ENCODE peak calls at places on chromosome 18, in four cellular contexts. T is left lung, S is body of pancreas, B is AG04450. J is an unnamed sample. For H3K9me3, the result is how much of the 10 kb centered on the place peaks cover.

GRCh38 chr18:63262369-63263335 is 56.9 kb downstream of the BCL2 start:
- DNase-seq in T (no peak), S (no peak), B (no peak), J (peak)

GRCh38 chr18:7177131-7177744 is 53.7 kb upstream of the LRRC30 start:
- DNase-seq in S (peak), B (peak), T (no peak), J (no peak)

GRCh38 chr18:59800897-59801296 is 98.9 kb upstream of the PMAIP1 start:
- DNase-seq in B (no peak), S (no peak), T (no peak), J (no peak)

GRCh38 chr18:55998071-55998522 is 410.1 kb upstream of the TCF4 start:
- DNase-seq in T (no peak), S (peak), B (no peak), J (no peak)

GRCh38 chr18:8349608-8350323 is 259.5 kb upstream of the RAB12 start:
- DNase-seq in T (no peak), S (peak), B (no peak), J (no peak)

GRCh38 chr18:31610841-31611240 is 19.2 kb downstream of the TTR start:
- DNase-seq in B (no peak), S (peak), T (no peak), J (no peak)

GRCh38 chr18:22640281-22640842 is 222.6 kb upstream of the CTAGE1 start:
- DNase-seq in S (no peak), T (no peak), B (no peak), J (no peak)

GRCh38 chr18:52339891-52340371 is at the start of gene DCC:
- DNase-seq in B (peak), T (peak), S (peak), J (no peak)

GRCh38 chr18:48655460-48655859 is 116.6 kb downstream of the CTIF start:
- DNase-seq in T (no peak), S (no peak), B (no peak), J (no peak)
- H3K9me3 ChIP-seq in T (under half), S (under half), B (under half), J (under half)

GRCh38 chr18:48752478-48752877 is 198.3 kb downstream of the SMAD7 start:
- DNase-seq in T (no peak), S (no peak), B (no peak), J (no peak)

GRCh38 chr18:48750485-48751175 is 200.1 kb downstream of the SMAD7 start:
- DNase-seq in S (no peak), T (peak), B (no peak), J (peak)

GRCh38 chr18:48751727-48752468 is 198.9 kb downstream of the SMAD7 start:
- DNase-seq in T (no peak), B (no peak), S (no peak), J (no peak)

GRCh38 chr18:48752928-48753327 is 197.8 kb downstream of the SMAD7 start:
- DNase-seq in T (no peak), S (no peak), B (no peak), J (no peak)

DNA sequence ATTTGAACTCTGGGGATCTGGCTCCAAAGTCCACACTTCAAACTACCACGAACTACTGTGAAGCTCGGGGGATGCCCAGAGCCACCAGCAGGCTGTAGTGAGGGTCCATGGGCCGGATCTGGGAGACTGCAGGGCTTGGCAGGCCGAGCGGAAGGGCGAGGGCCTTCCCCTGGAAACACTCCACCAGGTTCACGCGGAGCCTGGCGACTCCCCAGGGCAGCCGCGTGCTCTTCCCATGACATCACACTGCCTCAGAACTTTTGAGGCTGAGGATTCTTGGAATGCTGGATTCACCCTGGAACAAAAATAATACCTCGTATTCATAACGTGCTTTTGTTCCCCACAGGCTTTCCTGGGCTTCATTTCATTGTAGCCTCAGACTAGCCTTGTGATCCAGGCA is 201.0 kb downstream of the SMAD7 start:
- DNase-seq in T (no peak), S (peak), B (no peak), J (peak)
- TF ChIP-seq CTCF in T (no peak), S (no peak), B (no peak), J (peak)

DNA sequence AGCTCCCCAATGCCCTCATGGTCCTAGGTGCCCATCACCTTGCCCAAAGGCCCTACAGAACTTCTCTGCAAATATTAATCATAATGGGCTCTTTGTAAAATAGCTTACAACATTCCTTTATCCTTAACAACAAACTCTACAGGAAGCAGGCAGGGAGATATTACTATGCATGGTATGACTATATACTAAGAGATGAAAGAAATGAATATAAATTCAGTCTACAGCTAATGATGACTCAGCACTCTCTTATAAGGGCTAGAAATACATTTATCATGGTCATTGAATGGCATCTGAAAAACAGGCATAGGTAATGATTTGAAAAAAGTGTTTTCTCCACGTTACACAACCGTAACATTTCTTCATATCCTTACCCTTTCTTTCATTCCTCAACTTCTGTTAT is 254.8 kb upstream of the DSEL start:
- DNase-seq in B (no peak), T (no peak), S (no peak), J (no peak)
- H3K9me3 ChIP-seq in B (under half), T (under half), S (under half), J (under half)

GRCh38 chr18:13464432-13465125 is 246.0 kb downstream of the LDLRAD4 start:
- DNase-seq in S (peak), B (no peak), T (peak), J (peak)
- TF ChIP-seq CTCF in S (no peak), B (no peak), T (no peak), J (no peak)

GRCh38 chr18:78892721-78893120 is 86.9 kb upstream of the SALL3 start:
- DNase-seq in T (no peak), B (no peak), S (no peak), J (no peak)

GRCh38 chr18:78889250-78889649 is 90.4 kb upstream of the SALL3 start:
- DNase-seq in S (no peak), T (no peak), B (no peak), J (no peak)

GRCh38 chr18:78892201-78892600 is 87.4 kb upstream of the SALL3 start:
- DNase-seq in B (no peak), S (no peak), T (no peak), J (no peak)

GRCh38 chr18:78891185-78891762 is 88.3 kb upstream of the SALL3 start:
- DNase-seq in B (no peak), T (no peak), S (no peak), J (no peak)

GRCh38 chr18:78890388-78890787 is 89.2 kb upstream of the SALL3 start:
- DNase-seq in B (no peak), S (no peak), T (no peak), J (no peak)
- H3K9me3 ChIP-seq in B (under half), S (under half), T (under half), J (under half)

GRCh38 chr18:79764131-79764530 is 33.6 kb upstream of the KCNG2 start:
- DNase-seq in S (no peak), B (no peak), T (no peak), J (no peak)
- TF ChIP-seq CTCF in S (no peak), B (no peak), T (no peak), J (no peak)

GRCh38 chr18:50661013-50661412 is 101.1 kb downstream of the MAPK4 start:
- DNase-seq in S (no peak), T (no peak), B (no peak), J (no peak)
- H3K9me3 ChIP-seq in S (under half), T (under half), B (under half), J (under half)

GRCh38 chr18:36812686-36813085 is 16.1 kb downstream of the TPGS2 start:
- DNase-seq in S (no peak), B (no peak), T (no peak), J (peak)

GRCh38 chr18:36811430-36811829 is 17.4 kb downstream of the TPGS2 start:
- DNase-seq in B (no peak), S (no peak), T (no peak), J (no peak)

GRCh38 chr18:36808681-36809080 is 20.1 kb downstream of the TPGS2 start:
- DNase-seq in T (no peak), B (no peak), S (no peak), J (no peak)

GRCh38 chr18:36811955-36812354 is 16.8 kb downstream of the TPGS2 start:
- DNase-seq in B (no peak), T (no peak), S (no peak), J (no peak)

GRCh38 chr18:36809590-36810381 is 19.0 kb downstream of the TPGS2 start:
- DNase-seq in S (peak), T (no peak), B (no peak), J (peak)
- TF ChIP-seq CTCF in S (peak), T (peak), B (peak), J (peak)

DNA sequence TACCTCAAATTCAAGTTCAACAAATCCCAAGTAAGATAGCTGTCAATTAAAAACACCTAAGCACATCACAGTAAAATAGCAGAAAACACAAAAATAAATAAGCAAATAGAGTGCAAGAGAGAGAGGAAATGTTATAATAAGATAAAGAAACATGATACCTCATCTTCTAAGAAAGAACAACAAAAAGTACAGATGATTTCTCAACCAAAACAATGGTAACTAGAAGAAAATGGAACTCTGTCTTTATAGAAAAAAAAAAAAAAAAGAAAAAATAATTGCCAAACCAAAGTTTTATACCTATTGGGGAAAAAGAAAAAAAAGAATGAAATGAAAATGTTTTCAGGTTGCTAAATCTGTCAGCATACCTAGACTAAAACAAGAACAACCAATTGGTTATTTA is 1253.5 kb upstream of the CDH2 start:
- DNase-seq in S (no peak), T (no peak), B (no peak), J (no peak)
- H3K9me3 ChIP-seq in S (under half), T (under half), B (under half), J (under half)

GRCh38 chr18:57856707-57857280 is 53.7 kb upstream of the ATP8B1 start:
- DNase-seq in T (no peak), S (no peak), B (no peak), J (no peak)

GRCh38 chr18:57854726-57855125 is 51.6 kb upstream of the ATP8B1 start:
- DNase-seq in T (no peak), B (no peak), S (no peak), J (no peak)

GRCh38 chr18:57863706-57864105 is 60.6 kb upstream of the ATP8B1 start:
- DNase-seq in T (no peak), S (no peak), B (no peak), J (no peak)

GRCh38 chr18:57856128-57856527 is 53.0 kb upstream of the ATP8B1 start:
- DNase-seq in T (no peak), B (no peak), S (no peak), J (no peak)

DNA sequence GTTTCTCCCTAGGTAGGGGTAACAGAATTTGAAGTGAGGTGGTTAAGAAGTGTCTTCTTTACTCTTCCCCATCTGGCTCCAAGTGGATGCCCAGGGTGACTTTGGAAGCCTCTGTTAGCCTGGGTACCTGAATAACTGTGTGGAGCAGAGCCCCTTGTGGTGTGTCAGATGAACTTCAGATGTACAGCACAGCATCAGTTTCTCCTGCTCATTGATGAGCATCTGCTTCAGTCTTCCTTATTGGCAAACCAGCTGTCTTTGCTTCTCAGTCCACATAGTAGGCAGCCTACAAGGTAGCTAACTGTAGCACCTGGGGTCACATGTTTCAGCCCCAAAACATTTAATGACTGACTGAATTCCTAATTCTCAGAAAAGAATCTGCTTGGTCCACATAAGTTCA is 56.2 kb upstream of the ATP8B1 start:
- DNase-seq in S (peak), B (no peak), T (no peak), J (no peak)
- TF ChIP-seq CTCF in S (peak), B (peak), T (peak), J (peak)

J was measured in tibial artery.